ENCODE peak calls at places on chromosomes 4 and X, in seven cellular contexts. W is nucleus accumbens; F is KBM-7; G is NCI-H1436; A is C1 segment of cervical spinal cord; C is stimulated activated CD4-positive, alpha-beta T cell treated with anti-CD3 and anti-CD28 coated beads, Interleukin-2, amount 100 ng/mL, for 48 hours; K is left ventricle myocardium superior. Z is an unnamed sample.

GRCh38 chr4:65007841-65008439 is 598.7 kb upstream of the TECRL start:
- DNase-seq in F (peak), K (no peak), G (peak), C (no peak), A (no peak), W (no peak), Z (peak)

GRCh38 chrX:113741744-113742143 is 842.1 kb upstream of the HTR2C start:
- DNase-seq in F (peak), K (no peak), W (no peak), C (no peak), A (no peak), G (no peak), Z (peak)

GRCh38 chr4:7911044-7911578 is 28.6 kb downstream of the AFAP1 start:
- DNase-seq in F (no peak), K (peak), G (no peak), W (no peak), A (no peak), C (no peak), Z (peak)

GRCh38 chr4:37685211-37685725 is 908 bp downstream of the RELL1 start:
- DNase-seq in F (peak), W (no peak), K (no peak), A (no peak), C (no peak), G (no peak), Z (peak)

GRCh38 chrX:23662187-23662586 is 5.1 kb upstream of the PRDX4 start:
- DNase-seq in K (no peak), G (no peak), C (no peak), F (no peak), A (no peak), W (no peak), Z (peak)

GRCh38 chr4:118969359-118969758 is 80.7 kb downstream of the SYNPO2 start:
- DNase-seq in K (peak), W (no peak), F (peak), G (peak), A (no peak), C (no peak), Z (peak)

GRCh38 chr4:26406346-26406975 is 83.8 kb downstream of the CCKAR start:
- DNase-seq in W (no peak), G (no peak), A (no peak), C (no peak), F (peak), K (no peak), Z (peak)

GRCh38 chr4:3464349-3464905 is 1.3 kb downstream of the DOK7 start:
- DNase-seq in C (no peak), W (no peak), K (peak), G (no peak), F (no peak), A (no peak), Z (no peak)

GRCh38 chr4:2834001-2834921 is 9.4 kb upstream of the ADD1 start:
- DNase-seq in F (no peak), C (no peak), G (no peak), W (no peak), K (peak), A (no peak), Z (no peak)

GRCh38 chrX:153463031-153463430 is 7.3 kb downstream of the HAUS7 start:
- DNase-seq in F (no peak), A (no peak), K (no peak), G (no peak), C (no peak), W (no peak), Z (no peak)

GRCh38 chr4:19462117-19462516 is 789.6 kb upstream of the SLIT2 start:
- DNase-seq in K (no peak), A (no peak), W (no peak), C (no peak), G (no peak), F (no peak), Z (no peak)

GRCh38 chr4:6268650-6269399 is 825 bp upstream of the WFS1 start:
- DNase-seq in A (no peak), G (no peak), W (no peak), K (no peak), C (no peak), F (no peak), Z (no peak)

GRCh38 chrX:57453901-57454300 is 137.9 kb upstream of the ZXDB start:
- DNase-seq in A (no peak), F (peak), C (peak), G (no peak), W (no peak), K (no peak), Z (peak)

GRCh38 chrX:101550362-101550761 is at the start of gene ARMCX1:
- DNase-seq in A (peak), C (no peak), K (peak), F (no peak), G (peak), W (peak), Z (peak)

GRCh38 chrX:149937881-149938426 is 337 bp downstream of the EOLA2 start:
- DNase-seq in A (no peak), G (no peak), K (peak), C (no peak), F (no peak), W (no peak), Z (peak)

GRCh38 chr4:42654606-42655005 is 2.3 kb downstream of the ATP8A1 start:
- DNase-seq in G (no peak), A (no peak), W (no peak), K (no peak), F (peak), C (no peak), Z (peak)

GRCh38 chrX:53550756-53551463 is 116.7 kb upstream of the HSD17B10 start:
- DNase-seq in F (no peak), G (no peak), K (no peak), A (no peak), C (no peak), W (no peak), Z (no peak)

GRCh38 chr4:94011190-94011589 is 182.6 kb downstream of the ATOH1 start:
- DNase-seq in K (no peak), G (no peak), C (no peak), A (no peak), F (no peak), W (no peak), Z (no peak)

GRCh38 chr4:76784237-76784636 is 113.7 kb downstream of the SOWAHB start:
- DNase-seq in A (no peak), K (no peak), F (no peak), W (no peak), G (no peak), C (no peak), Z (peak)

GRCh38 chr4:97548186-97548585 is 595.1 kb downstream of the STPG2 start:
- DNase-seq in A (no peak), G (no peak), C (no peak), W (no peak), F (no peak), K (no peak), Z (no peak)

GRCh38 chr4:133148690-133149363 is at the start of gene PCDH10:
- DNase-seq in C (no peak), G (peak), A (peak), W (peak), K (peak), F (no peak), Z (peak)

GRCh38 chrX:9885150-9885549 is 82.0 kb upstream of the CLDN34 start:
- DNase-seq in G (peak), C (peak), W (no peak), K (peak), A (no peak), F (peak), Z (peak)

GRCh38 chr4:88179261-88179660 is 20.8 kb upstream of the ABCG2 start:
- DNase-seq in K (no peak), W (no peak), C (no peak), F (no peak), A (no peak), G (no peak), Z (no peak)

GRCh38 chr4:123616970-123617392 is 220.4 kb downstream of the SPRY1 start:
- DNase-seq in G (peak), W (peak), F (peak), A (no peak), C (no peak), K (peak), Z (peak)

GRCh38 chr4:99490286-99490685 is 20.5 kb upstream of the C4orf17 start:
- DNase-seq in A (no peak), F (no peak), G (no peak), W (no peak), K (no peak), C (no peak), Z (no peak)

GRCh38 chr4:100736651-100737450 is 219.0 kb upstream of the EMCN start:
- DNase-seq in C (no peak), K (no peak), W (no peak), A (no peak), G (no peak), F (no peak), Z (peak)

Z was measured in fibroblast of villous mesenchyme.